ENCODE peak calls at places on chromosomes 3 and 15, in nine cellular contexts. One of them, this sample, is unnamed.

GRCh38 chr15:100131321-100132224 is 210.2 kb downstream of the ADAMTS17 start:
- DNase-seq in cardiac muscle cell: peak; percentile 37
- DNase-seq in uterus: no peak
- DNase-seq in endodermal cell: peak; percentile 80
- DNase-seq in astrocyte: peak; percentile 63
- DNase-seq in psoas muscle: no peak
- DNase-seq in hepatocyte: peak; percentile 30
- DNase-seq in ovary: no peak
- DNase-seq in foreskin fibroblast: no peak
- DNase-seq in this sample: peak; percentile 46

GRCh38 chr3:151660890-151661289 is 72.8 kb upstream of the AADACL2 start:
- DNase-seq in astrocyte: no peak
- DNase-seq in hepatocyte: no peak
- DNase-seq in ovary: no peak
- DNase-seq in uterus: no peak
- DNase-seq in psoas muscle: no peak
- DNase-seq in cardiac muscle cell: no peak
- DNase-seq in endodermal cell: no peak
- DNase-seq in foreskin fibroblast: peak; percentile 2
- DNase-seq in this sample: no peak

GRCh38 chr3:189121088-189121487 is 50.7 kb upstream of the TPRG1 start:
- DNase-seq in astrocyte: no peak
- DNase-seq in cardiac muscle cell: no peak
- DNase-seq in foreskin fibroblast: no peak
- DNase-seq in endodermal cell: no peak
- DNase-seq in ovary: no peak
- DNase-seq in uterus: no peak
- DNase-seq in hepatocyte: no peak
- DNase-seq in psoas muscle: no peak
- DNase-seq in this sample: no peak

GRCh38 chr3:133799794-133800585 is 5.6 kb upstream of the SRPRB start:
- DNase-seq in ovary: no peak
- DNase-seq in endodermal cell: no peak
- DNase-seq in cardiac muscle cell: no peak
- DNase-seq in psoas muscle: no peak
- DNase-seq in astrocyte: no peak
- DNase-seq in uterus: no peak
- DNase-seq in hepatocyte: peak; percentile 26
- DNase-seq in foreskin fibroblast: no peak
- DNase-seq in this sample: peak; percentile 44

GRCh38 chr15:101156509-101157159 is 95.2 kb downstream of the CHSY1 start:
- DNase-seq in endodermal cell: no peak
- DNase-seq in psoas muscle: no peak
- DNase-seq in foreskin fibroblast: peak; percentile 29
- DNase-seq in ovary: no peak
- DNase-seq in uterus: no peak
- DNase-seq in hepatocyte: no peak
- DNase-seq in astrocyte: peak; percentile 43
- DNase-seq in cardiac muscle cell: no peak
- DNase-seq in this sample: no peak

GRCh38 chr3:168034152-168034928 is 61.4 kb downstream of the GOLIM4 start:
- DNase-seq in astrocyte: peak; percentile 68
- DNase-seq in foreskin fibroblast: peak; percentile 62
- DNase-seq in ovary: no peak
- DNase-seq in hepatocyte: peak; percentile 25
- DNase-seq in endodermal cell: no peak
- DNase-seq in uterus: no peak
- DNase-seq in cardiac muscle cell: peak; percentile 51
- DNase-seq in psoas muscle: no peak
- DNase-seq in this sample: no peak

GRCh38 chr15:99635794-99636193 is 70.0 kb downstream of the MEF2A start:
- DNase-seq in astrocyte: no peak
- DNase-seq in ovary: no peak
- DNase-seq in uterus: no peak
- DNase-seq in cardiac muscle cell: no peak
- DNase-seq in foreskin fibroblast: no peak
- DNase-seq in hepatocyte: no peak
- DNase-seq in endodermal cell: no peak
- DNase-seq in psoas muscle: no peak
- DNase-seq in this sample: no peak

GRCh38 chr3:139312959-139313358 is 30.9 kb upstream of the MRPS22 start:
- DNase-seq in uterus: no peak
- DNase-seq in endodermal cell: no peak
- DNase-seq in cardiac muscle cell: no peak
- DNase-seq in hepatocyte: peak; percentile 42
- DNase-seq in foreskin fibroblast: peak; percentile 45
- DNase-seq in astrocyte: peak; percentile 66
- DNase-seq in psoas muscle: no peak
- DNase-seq in ovary: peak; percentile 8
- DNase-seq in this sample: no peak

GRCh38 chr15:30924353-30924752 is 20.6 kb downstream of the FAN1 start:
- DNase-seq in endodermal cell: no peak
- DNase-seq in astrocyte: peak; percentile 89
- DNase-seq in ovary: no peak
- DNase-seq in cardiac muscle cell: no peak
- DNase-seq in uterus: no peak
- DNase-seq in psoas muscle: no peak
- DNase-seq in foreskin fibroblast: peak; percentile 27
- DNase-seq in hepatocyte: no peak
- DNase-seq in this sample: no peak

GRCh38 chr3:138594150-138594934 is at the start of gene CEP70:
- DNase-seq in psoas muscle: peak; percentile 93
- DNase-seq in foreskin fibroblast: peak; percentile 94
- DNase-seq in hepatocyte: peak; percentile 98
- DNase-seq in cardiac muscle cell: peak; percentile 98
- DNase-seq in endodermal cell: peak; percentile 99
- DNase-seq in ovary: peak; percentile 96
- DNase-seq in astrocyte: peak; percentile 85
- DNase-seq in uterus: peak; percentile 96
- DNase-seq in this sample: peak; percentile 100

GRCh38 chr3:194952882-194953281 is 267.2 kb downstream of the FAM43A start:
- DNase-seq in psoas muscle: no peak
- DNase-seq in hepatocyte: peak; percentile 64
- DNase-seq in uterus: no peak
- DNase-seq in ovary: no peak
- DNase-seq in foreskin fibroblast: no peak
- DNase-seq in endodermal cell: no peak
- DNase-seq in cardiac muscle cell: peak; percentile 73
- DNase-seq in astrocyte: no peak
- DNase-seq in this sample: no peak

GRCh38 chr15:34337557-34338306 is at the start of gene SLC12A6:
- DNase-seq in cardiac muscle cell: peak; percentile 95
- DNase-seq in foreskin fibroblast: peak; percentile 97
- DNase-seq in endodermal cell: peak; percentile 94
- DNase-seq in psoas muscle: peak; percentile 94
- DNase-seq in astrocyte: peak; percentile 86
- DNase-seq in uterus: peak; percentile 89
- DNase-seq in ovary: peak; percentile 90
- DNase-seq in hepatocyte: peak; percentile 96
- DNase-seq in this sample: peak; percentile 80

GRCh38 chr15:52783929-52784798 is 6.0 kb downstream of the ONECUT1 start:
- DNase-seq in foreskin fibroblast: no peak
- DNase-seq in cardiac muscle cell: peak; percentile 71
- DNase-seq in ovary: no peak
- DNase-seq in hepatocyte: peak; percentile 55
- DNase-seq in uterus: no peak
- DNase-seq in endodermal cell: peak; percentile 90
- DNase-seq in psoas muscle: no peak
- DNase-seq in astrocyte: no peak
- DNase-seq in this sample: no peak

GRCh38 chr3:196611761-196612483 is 27.6 kb upstream of the NRROS start:
- DNase-seq in psoas muscle: no peak
- DNase-seq in hepatocyte: no peak
- DNase-seq in endodermal cell: peak; percentile 53
- DNase-seq in foreskin fibroblast: no peak
- DNase-seq in astrocyte: no peak
- DNase-seq in cardiac muscle cell: no peak
- DNase-seq in uterus: no peak
- DNase-seq in ovary: no peak
- DNase-seq in this sample: no peak

GRCh38 chr15:49468440-49468839 is 45.4 kb downstream of the FGF7 start:
- DNase-seq in cardiac muscle cell: no peak
- DNase-seq in hepatocyte: peak; percentile 8
- DNase-seq in ovary: no peak
- DNase-seq in astrocyte: no peak
- DNase-seq in endodermal cell: no peak
- DNase-seq in uterus: peak; percentile 32
- DNase-seq in psoas muscle: no peak
- DNase-seq in foreskin fibroblast: peak; percentile 45
- DNase-seq in this sample: no peak

GRCh38 chr3:23576379-23576959 is 229.3 kb upstream of the UBE2E1 start:
- DNase-seq in astrocyte: no peak
- DNase-seq in hepatocyte: no peak
- DNase-seq in cardiac muscle cell: no peak
- DNase-seq in uterus: no peak
- DNase-seq in endodermal cell: no peak
- DNase-seq in foreskin fibroblast: no peak
- DNase-seq in ovary: no peak
- DNase-seq in psoas muscle: no peak
- DNase-seq in this sample: no peak

GRCh38 chr3:171862993-171863521 is 19.9 kb downstream of the TMEM212 start:
- DNase-seq in astrocyte: peak; percentile 70
- DNase-seq in endodermal cell: peak; percentile 68
- DNase-seq in ovary: no peak
- DNase-seq in psoas muscle: no peak
- DNase-seq in uterus: no peak
- DNase-seq in hepatocyte: no peak
- DNase-seq in foreskin fibroblast: no peak
- DNase-seq in cardiac muscle cell: no peak
- DNase-seq in this sample: no peak

GRCh38 chr15:38186505-38186904 is 66.1 kb upstream of the SPRED1 start:
- DNase-seq in uterus: no peak
- DNase-seq in endodermal cell: no peak
- DNase-seq in hepatocyte: no peak
- DNase-seq in cardiac muscle cell: no peak
- DNase-seq in foreskin fibroblast: no peak
- DNase-seq in astrocyte: no peak
- DNase-seq in psoas muscle: no peak
- DNase-seq in ovary: no peak
- DNase-seq in this sample: no peak

GRCh38 chr3:47007001-47007400 is 27.5 kb downstream of the NBEAL2 start:
- DNase-seq in endodermal cell: no peak
- DNase-seq in cardiac muscle cell: no peak
- DNase-seq in astrocyte: no peak
- DNase-seq in psoas muscle: no peak
- DNase-seq in ovary: peak; percentile 17
- DNase-seq in hepatocyte: no peak
- DNase-seq in uterus: peak; percentile 13
- DNase-seq in foreskin fibroblast: no peak
- DNase-seq in this sample: no peak
- TF ChIP-seq CTCF in endodermal cell: no peak
- TF ChIP-seq CTCF in cardiac muscle cell: no peak
- TF ChIP-seq CTCF in astrocyte: no peak
- TF ChIP-seq CTCF in psoas muscle: no peak
- TF ChIP-seq CTCF in ovary: no peak
- TF ChIP-seq CTCF in hepatocyte: no peak
- TF ChIP-seq CTCF in uterus: no peak
- TF ChIP-seq CTCF in foreskin fibroblast: no peak
- TF ChIP-seq CTCF in this sample: no peak

DNA sequence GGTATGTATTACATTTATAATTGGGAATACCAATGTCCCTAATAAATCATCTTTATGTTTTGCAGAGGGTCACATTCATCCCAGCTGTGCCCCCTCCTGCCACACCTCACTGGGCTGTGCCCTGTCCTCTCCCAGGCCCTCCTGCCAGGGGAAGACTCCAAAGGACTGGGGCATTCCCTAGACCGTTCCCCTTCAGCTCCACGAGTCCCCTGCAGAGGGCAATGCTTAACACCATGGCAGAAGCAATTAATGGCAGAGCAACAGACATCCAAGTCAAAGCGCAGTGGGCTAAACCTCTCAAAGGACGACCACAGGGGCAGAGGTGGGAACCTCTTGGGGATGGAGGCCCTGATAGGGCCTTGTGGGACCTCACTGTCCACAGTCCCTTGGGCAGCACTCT is 71.3 kb upstream of the SEC13 start:
- DNase-seq in astrocyte: no peak
- DNase-seq in psoas muscle: no peak
- DNase-seq in uterus: no peak
- DNase-seq in ovary: no peak
- DNase-seq in endodermal cell: peak; percentile 61
- DNase-seq in cardiac muscle cell: peak; percentile 24
- DNase-seq in foreskin fibroblast: no peak
- DNase-seq in hepatocyte: no peak
- DNase-seq in this sample: no peak
- TF ChIP-seq CTCF in astrocyte: no peak
- TF ChIP-seq CTCF in psoas muscle: no peak
- TF ChIP-seq CTCF in uterus: no peak
- TF ChIP-seq CTCF in ovary: no peak
- TF ChIP-seq CTCF in endodermal cell: peak; percentile 63
- TF ChIP-seq CTCF in cardiac muscle cell: peak; percentile 10
- TF ChIP-seq CTCF in foreskin fibroblast: no peak
- TF ChIP-seq CTCF in hepatocyte: no peak
- TF ChIP-seq CTCF in this sample: no peak

DNA sequence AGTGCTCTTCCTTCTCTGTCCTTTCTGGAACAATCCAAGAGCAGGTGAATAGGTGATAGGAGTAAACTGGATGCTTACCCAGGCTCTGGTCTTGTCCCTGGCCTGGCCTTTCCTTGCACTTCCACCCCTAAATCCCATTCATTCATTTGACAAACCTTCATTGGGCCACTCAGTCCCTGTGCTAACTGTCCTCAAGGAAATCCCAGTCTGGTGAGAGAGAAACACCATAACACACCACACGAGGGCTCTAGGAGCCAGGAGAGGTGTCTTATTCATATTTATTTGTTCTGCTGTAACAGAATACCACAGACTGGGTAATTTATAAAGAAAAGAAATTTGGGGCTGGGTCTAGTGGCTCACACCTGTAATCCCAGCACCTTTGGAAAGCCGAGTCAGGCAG is 22.8 kb downstream of the EFCC1 start:
- DNase-seq in ovary: no peak
- DNase-seq in foreskin fibroblast: no peak
- DNase-seq in hepatocyte: no peak
- DNase-seq in astrocyte: no peak
- DNase-seq in cardiac muscle cell: no peak
- DNase-seq in endodermal cell: peak; percentile 30
- DNase-seq in uterus: no peak
- DNase-seq in psoas muscle: no peak
- DNase-seq in this sample: peak; percentile 60
- TF ChIP-seq CTCF in ovary: no peak
- TF ChIP-seq CTCF in foreskin fibroblast: no peak
- TF ChIP-seq CTCF in hepatocyte: peak; percentile 26
- TF ChIP-seq CTCF in astrocyte: no peak
- TF ChIP-seq CTCF in cardiac muscle cell: peak; percentile 7
- TF ChIP-seq CTCF in endodermal cell: peak; percentile 60
- TF ChIP-seq CTCF in uterus: no peak
- TF ChIP-seq CTCF in psoas muscle: no peak
- TF ChIP-seq CTCF in this sample: peak; percentile 34

DNA sequence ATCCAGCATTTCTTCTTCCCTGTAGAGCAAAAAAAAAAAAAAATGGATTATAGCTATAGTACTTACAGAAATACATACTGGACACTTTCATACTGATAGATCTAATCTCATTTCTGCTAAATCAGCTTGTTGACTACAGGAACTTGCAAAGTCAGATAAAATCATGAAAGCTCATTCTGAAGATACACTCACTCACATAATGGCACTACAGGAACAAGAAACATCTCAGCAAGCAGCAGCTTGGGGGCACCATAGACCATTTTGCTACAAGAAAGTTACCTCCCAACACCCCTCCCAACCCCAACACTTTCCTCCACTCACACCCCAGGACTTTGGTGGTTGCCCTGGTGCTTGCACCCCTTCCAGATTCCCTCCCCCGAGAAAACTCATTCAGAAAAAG is 4.6 kb downstream of the MYH15 start:
- DNase-seq in psoas muscle: no peak
- DNase-seq in endodermal cell: no peak
- DNase-seq in cardiac muscle cell: no peak
- DNase-seq in ovary: no peak
- DNase-seq in astrocyte: no peak
- DNase-seq in uterus: no peak
- DNase-seq in hepatocyte: no peak
- DNase-seq in foreskin fibroblast: no peak
- DNase-seq in this sample: no peak
- TF ChIP-seq CTCF in psoas muscle: no peak
- TF ChIP-seq CTCF in endodermal cell: peak; percentile 24
- TF ChIP-seq CTCF in cardiac muscle cell: no peak
- TF ChIP-seq CTCF in ovary: no peak
- TF ChIP-seq CTCF in astrocyte: no peak
- TF ChIP-seq CTCF in uterus: no peak
- TF ChIP-seq CTCF in hepatocyte: no peak
- TF ChIP-seq CTCF in foreskin fibroblast: no peak
- TF ChIP-seq CTCF in this sample: no peak

This sample was measured in Calu3.